ENCODE peak calls at places on chromosomes 12 and 14, in four cellular contexts. C is RWPE2; X is GM12878; Q is activated CD4-positive, alpha-beta T cell treated with anti-CD3 and anti-CD28 coated beads for 36 hours. W is an unnamed sample.

GRCh38 chr14:43119672-43120071 is 1387.4 kb downstream of the FSCB start:
- ATAC-seq in Q (no peak), C (no peak), X (no peak), W (no peak)

GRCh38 chr12:123900898-123901376 is 71.7 kb downstream of the CCDC92 start:
- ATAC-seq in Q (peak; percentile 81), C (peak; percentile 59), X (no peak), W (no peak)

GRCh38 chr14:61736751-61737150 is 25.5 kb upstream of the SNAPC1 start:
- ATAC-seq in C (no peak), X (no peak), Q (peak; percentile 48), W (no peak)

GRCh38 chr14:74904623-74905503 is 18.2 kb downstream of the RPS6KL1 start:
- ATAC-seq in X (no peak), C (peak; percentile 1), Q (no peak), W (no peak)

GRCh38 chr12:49983892-49984291 is 11.1 kb downstream of the AQP6 start:
- ATAC-seq in Q (no peak), C (peak; percentile 92), X (no peak), W (no peak)

GRCh38 chr12:54002915-54003339 is 3.0 kb downstream of the HOXC9 start:
- ATAC-seq in C (no peak), X (no peak), Q (no peak), W (no peak)

GRCh38 chr14:28813810-28814209 is 47.2 kb downstream of the FOXG1 start:
- ATAC-seq in Q (no peak), C (no peak), X (no peak), W (no peak)

GRCh38 chr14:98766818-98767217 is 505.2 kb downstream of the BCL11B start:
- ATAC-seq in X (no peak), C (peak; percentile 65), Q (no peak), W (no peak)

GRCh38 chr12:115149279-115149678 is 465.3 kb upstream of the TBX3 start:
- ATAC-seq in C (no peak), Q (no peak), X (no peak), W (no peak)

GRCh38 chr14:100051543-100051942 is 13.7 kb upstream of the EVL start:
- ATAC-seq in Q (no peak), X (no peak), C (no peak), W (no peak)

GRCh38 chr12:51186465-51186864 is 13.5 kb upstream of the TFCP2 start:
- ATAC-seq in Q (no peak), C (no peak), X (no peak), W (no peak)

GRCh38 chr12:127548123-127548553 is 718.8 kb upstream of the TMEM132C start:
- ATAC-seq in C (peak; percentile 70), X (no peak), Q (peak; percentile 55), W (no peak)

GRCh38 chr12:122024132-122024785 is 2.6 kb downstream of the BCL7A start:
- ATAC-seq in C (no peak), X (peak; percentile 55), Q (no peak), W (peak; percentile 42)

GRCh38 chr12:100995771-100996170 is 201.2 kb downstream of the ANO4 start:
- ATAC-seq in C (no peak), Q (no peak), X (peak; percentile 92), W (no peak)

GRCh38 chr12:51547606-51548005 is 43.4 kb upstream of the SCN8A start:
- ATAC-seq in Q (no peak), C (no peak), X (no peak), W (no peak)

GRCh38 chr12:118302053-118302452 is 70.7 kb downstream of the TAOK3 start:
- ATAC-seq in Q (no peak), C (peak; percentile 94), X (peak; percentile 45), W (no peak)

GRCh38 chr12:49813131-49813530 is 15.1 kb downstream of the NCKAP5L start:
- ATAC-seq in Q (no peak), C (no peak), X (peak; percentile 48), W (no peak)

GRCh38 chr12:11836282-11836963 is 186.9 kb downstream of the ETV6 start:
- ATAC-seq in Q (peak; percentile 86), C (no peak), X (peak; percentile 89), W (peak; percentile 99)

GRCh38 chr12:111570090-111570961 is 28.8 kb downstream of the ATXN2 start:
- ATAC-seq in C (peak; percentile 99), Q (no peak), X (no peak), W (no peak)

GRCh38 chr12:55712154-55712553 is 3.7 kb upstream of the BLOC1S1 start:
- ATAC-seq in Q (no peak), X (no peak), C (no peak), W (no peak)

GRCh38 chr14:50659327-50659974 is 8.7 kb downstream of the SAV1 start:
- ATAC-seq in Q (no peak), X (no peak), C (no peak), W (no peak)

GRCh38 chr14:39939023-39939422 is 506.8 kb upstream of the FBXO33 start:
- ATAC-seq in X (no peak), C (peak; percentile 41), Q (no peak), W (no peak)

GRCh38 chr14:74514471-74514932 is 20.9 kb downstream of the ISCA2 start:
- ATAC-seq in C (no peak), Q (no peak), X (peak; percentile 75), W (no peak)

GRCh38 chr12:20628388-20628787 is 66.7 kb upstream of the SLCO1C1 start:
- ATAC-seq in Q (no peak), X (no peak), C (no peak), W (no peak)

GRCh38 chr14:23181453-23181852 is 2.0 kb downstream of the SLC7A8 start:
- ATAC-seq in C (no peak), Q (no peak), X (no peak), W (no peak)

GRCh38 chr12:113040722-113041168 is 15.8 kb upstream of the DTX1 start:
- ATAC-seq in Q (no peak), C (peak; percentile 97), X (no peak), W (no peak)

GRCh38 chr14:105733081-105734065 is 207.0 kb downstream of the TMEM121 start:
- ATAC-seq in X (no peak), C (no peak), Q (no peak), W (peak; percentile 42)

GRCh38 chr12:33427071-33427470 is 12.5 kb downstream of the SYT10 start:
- ATAC-seq in Q (no peak), X (peak; percentile 55), C (peak; percentile 81), W (no peak)

GRCh38 chr14:89134640-89135039 is 282.4 kb downstream of the FOXN3 start:
- ATAC-seq in X (no peak), Q (no peak), C (no peak), W (no peak)

GRCh38 chr12:50934371-50934851 is 17.9 kb upstream of the HIGD1C start:
- ATAC-seq in X (no peak), Q (no peak), C (no peak), W (no peak)

GRCh38 chr12:120846721-120847120 is 57.4 kb downstream of the SPPL3 start:
- ATAC-seq in X (no peak), C (no peak), Q (no peak), W (no peak)